ENCODE peak calls at places on chromosomes 13 and 19, in four cellular contexts. X, D, C and Q are unnamed samples.

GRCh38 chr19:33387351-33388230 is 14.1 kb downstream of the CEBPG start:
- DNase-seq in X (no peak), D (no peak), C (no peak), Q (no peak)

GRCh38 chr19:40762754-40763153 is 11.8 kb downstream of the SNRPA start:
- DNase-seq in X (no peak), D (no peak), C (no peak), Q (no peak)

GRCh38 chr13:91360246-91360751 is 12.8 kb downstream of the MIR17HG start:
- DNase-seq in X (no peak), D (no peak), C (no peak), Q (no peak)

GRCh38 chr13:113009743-113010509 is 40.9 kb downstream of the MCF2L start:
- DNase-seq in X (no peak), D (no peak), C (peak; percentile 98), Q (peak; percentile 94)

GRCh38 chr13:113881614-113882265 is 17.9 kb upstream of the GAS6 start:
- DNase-seq in X (no peak), D (no peak), C (no peak), Q (no peak)

GRCh38 chr19:40806385-40807146 is 7.6 kb downstream of the EGLN2 start:
- DNase-seq in X (peak; percentile 90), D (no peak), C (peak; percentile 66), Q (peak; percentile 97)

GRCh38 chr13:21009036-21009435 is 52.4 kb downstream of the LATS2 start:
- DNase-seq in X (no peak), D (no peak), C (no peak), Q (no peak)

GRCh38 chr13:60329221-60329983 is 67.6 kb upstream of the TDRD3 start:
- DNase-seq in X (peak; percentile 27), D (peak; percentile 7), C (peak; percentile 12), Q (peak; percentile 41)

GRCh38 chr19:3604987-3605343 is 1.7 kb downstream of the TBXA2R start:
- DNase-seq in X (no peak), D (peak; percentile 11), C (no peak), Q (no peak)

GRCh38 chr19:18763674-18764590 is 27.2 kb downstream of the COMP start:
- DNase-seq in X (no peak), D (no peak), C (no peak), Q (peak; percentile 88)

GRCh38 chr13:27793377-27794074 is 1.2 kb downstream of the GSX1 start:
- DNase-seq in X (no peak), D (no peak), C (no peak), Q (no peak)

GRCh38 chr13:19153782-19154450 is 27.7 kb downstream of the TUBA3C start:
- DNase-seq in X (no peak), D (no peak), C (peak; percentile 7), Q (peak; percentile 50)

GRCh38 chr13:97367427-97367826 is 66.5 kb upstream of the RAP2A start:
- DNase-seq in X (no peak), D (no peak), C (no peak), Q (no peak)

GRCh38 chr13:30158774-30159445 is 148.4 kb downstream of the KATNAL1 start:
- DNase-seq in X (no peak), D (no peak), C (no peak), Q (no peak)

GRCh38 chr13:109390391-109390790 is 396.0 kb downstream of the IRS2 start:
- DNase-seq in X (no peak), D (no peak), C (no peak), Q (no peak)

GRCh38 chr13:99995503-99996176 is 14.1 kb downstream of the ZIC2 start:
- DNase-seq in X (no peak), D (no peak), C (no peak), Q (no peak)

GRCh38 chr19:43572172-43572588 is 3.1 kb downstream of the XRCC1 start:
- DNase-seq in X (no peak), D (no peak), C (no peak), Q (no peak)

GRCh38 chr19:39293394-39293793 is 2.8 kb upstream of the IFNL1 start:
- DNase-seq in X (no peak), D (no peak), C (no peak), Q (no peak)

DNA sequence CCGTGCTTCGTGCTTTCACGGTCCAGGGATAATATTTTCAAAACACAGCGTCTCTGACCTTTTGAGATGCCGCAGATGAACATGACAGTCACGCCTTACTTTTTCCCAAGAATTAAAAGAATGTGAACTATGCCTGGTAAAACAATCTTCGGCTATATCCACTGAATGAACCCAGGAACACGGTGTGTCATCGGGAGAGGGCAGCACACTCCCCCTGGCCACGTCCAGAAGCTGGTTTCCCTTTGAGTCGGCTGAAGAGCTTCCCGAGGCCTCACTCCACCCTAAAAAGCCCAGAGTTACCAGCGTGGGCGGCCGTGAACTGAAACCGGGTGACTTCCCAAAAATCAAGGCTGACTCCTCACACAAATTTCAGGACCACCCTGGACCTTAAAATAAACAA is 22.9 kb upstream of the SHISA2 start:
- DNase-seq in X (no peak), D (no peak), C (peak; percentile 50), Q (no peak)
- TF ChIP-seq CTCF in X (no peak), D (no peak), C (peak; percentile 40), Q (no peak)

GRCh38 chr13:44068737-44069136 is 189.0 kb downstream of the LACC1 start:
- DNase-seq in X (no peak), D (no peak), C (no peak), Q (no peak)
- TF ChIP-seq TCF12 in X (no peak), D (no peak), C (no peak), Q (no peak)

GRCh38 chr13:74206855-74207254 is 72.7 kb upstream of the KLF12 start:
- DNase-seq in X (no peak), D (no peak), C (no peak), Q (no peak)

GRCh38 chr13:74205313-74205690 is 71.1 kb upstream of the KLF12 start:
- DNase-seq in X (no peak), D (no peak), C (no peak), Q (no peak)

GRCh38 chr13:74204606-74205312 is 70.6 kb upstream of the KLF12 start:
- DNase-seq in X (no peak), D (no peak), C (no peak), Q (no peak)

GRCh38 chr13:74203576-74203975 is 69.4 kb upstream of the KLF12 start:
- DNase-seq in X (no peak), D (no peak), C (no peak), Q (no peak)

DNA sequence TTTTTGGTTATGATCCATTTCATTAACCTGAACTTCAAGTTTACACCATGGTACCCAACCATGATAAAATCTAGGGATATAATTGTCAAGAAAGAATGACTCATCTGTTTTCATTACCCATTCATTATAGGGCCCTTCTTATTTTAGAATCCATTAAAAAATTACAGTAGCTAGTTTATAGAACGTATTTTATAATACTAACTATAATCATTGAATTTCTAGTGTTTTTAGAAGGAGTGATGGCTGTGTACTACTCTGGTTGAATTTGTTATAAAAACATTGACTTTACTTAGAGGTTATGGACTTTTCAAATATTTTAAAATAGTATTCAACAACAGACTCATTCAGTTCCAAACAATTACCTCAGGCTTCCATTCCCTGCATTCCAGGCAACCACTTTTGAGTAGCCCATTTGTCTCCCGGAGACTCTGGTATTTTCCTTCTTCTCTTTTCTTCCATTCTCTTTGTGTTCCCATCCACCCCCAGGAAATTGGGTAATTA is 71.9 kb upstream of the KLF12 start:
- DNase-seq in X (no peak), D (no peak), C (no peak), Q (no peak)
- TF ChIP-seq CTCF in X (no peak), D (no peak), C (no peak), Q (no peak)

GRCh38 chr13:42108217-42108616 is 59.8 kb downstream of the DGKH start:
- DNase-seq in X (no peak), D (no peak), C (no peak), Q (no peak)

GRCh38 chr13:42113478-42113877 is 65.0 kb downstream of the DGKH start:
- DNase-seq in X (no peak), D (no peak), C (no peak), Q (no peak)

GRCh38 chr13:42112864-42113263 is 64.4 kb downstream of the DGKH start:
- DNase-seq in X (no peak), D (no peak), C (no peak), Q (no peak)

GRCh38 chr13:42109957-42110356 is 61.5 kb downstream of the DGKH start:
- DNase-seq in X (no peak), D (no peak), C (no peak), Q (no peak)

DNA sequence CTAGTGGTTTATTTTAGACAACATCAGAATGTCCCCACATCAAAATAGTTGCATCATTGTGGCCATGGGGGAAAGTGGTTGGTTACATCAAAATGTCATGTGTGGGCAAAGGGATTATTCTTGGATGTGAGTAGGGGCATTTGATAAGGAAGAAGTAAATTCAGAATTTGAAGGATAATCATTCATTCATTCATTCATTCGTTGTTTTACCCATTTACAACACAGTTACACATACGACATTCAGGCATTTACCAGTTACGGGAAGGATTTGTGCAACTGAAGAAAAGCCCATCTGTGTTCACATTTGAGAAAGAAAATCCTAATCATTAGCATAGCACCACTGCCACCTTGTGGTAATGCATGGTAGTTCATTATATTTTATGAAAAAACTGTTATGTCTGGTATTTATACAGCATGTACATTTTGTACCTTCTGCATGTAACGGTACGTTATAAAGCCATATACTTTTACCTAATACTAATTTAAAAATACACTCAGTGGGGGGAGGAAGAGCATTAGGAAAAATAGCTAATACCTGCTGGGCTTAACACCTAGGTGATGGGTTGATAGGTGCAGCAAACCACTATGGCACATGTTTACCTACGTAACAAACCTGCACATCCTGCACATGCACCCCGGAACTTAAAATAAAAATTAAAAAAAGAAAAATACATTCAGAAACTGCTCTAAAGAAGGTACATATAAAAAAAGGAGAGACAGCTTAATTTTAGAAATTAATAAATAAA is 62.1 kb downstream of the DGKH start:
- DNase-seq in X (no peak), D (peak; percentile 68), C (peak; percentile 54), Q (peak; percentile 55)
- TF ChIP-seq TCF12 in X (no peak), D (no peak), C (no peak), Q (peak; percentile 18)

DNA sequence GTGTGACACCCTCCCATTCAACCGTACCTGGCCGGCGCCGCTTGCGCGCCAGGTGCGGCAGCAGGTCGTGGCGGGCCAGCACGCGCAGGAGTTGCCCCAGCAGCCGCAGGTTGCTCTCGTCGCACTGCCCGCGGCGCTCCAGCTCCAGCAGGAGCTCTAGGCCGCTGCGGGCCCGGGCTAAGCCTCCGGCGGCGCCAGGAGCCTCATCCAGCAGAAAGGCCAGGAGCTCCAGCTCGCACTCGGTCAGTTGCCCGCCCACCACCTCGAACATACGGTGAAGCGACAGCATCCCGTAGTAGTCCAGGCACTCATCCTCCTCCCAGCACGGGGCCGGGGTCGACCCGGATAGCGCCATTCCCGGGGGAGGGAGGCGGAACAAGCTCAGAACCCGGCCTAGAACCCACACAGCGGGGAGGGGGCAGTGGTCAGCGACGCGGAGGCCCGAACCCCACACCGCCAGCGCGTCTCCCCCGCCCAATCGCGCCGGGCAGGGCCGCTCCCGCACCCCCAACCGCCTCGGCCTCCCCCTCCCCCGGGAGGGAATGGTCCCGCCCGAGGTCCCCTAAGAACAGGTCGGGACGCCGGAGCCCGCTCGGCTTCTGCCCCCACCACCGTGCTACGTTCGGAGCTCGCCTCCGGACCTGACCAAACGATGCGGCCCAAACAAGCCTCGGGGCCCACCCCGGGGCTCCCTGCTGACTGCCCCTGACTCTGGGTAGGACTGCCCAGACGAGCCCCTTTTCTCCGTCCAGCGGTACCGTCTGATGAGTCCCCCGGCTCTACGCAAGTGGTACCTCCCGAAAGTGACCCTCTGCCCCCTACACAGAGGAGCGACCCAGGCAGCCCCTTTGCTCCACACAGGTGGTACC is 590 bp downstream of the DEDD2 start:
- DNase-seq in X (no peak), D (no peak), C (peak; percentile 15), Q (peak; percentile 86)
- TF ChIP-seq CTCF in X (no peak), D (no peak), C (no peak), Q (no peak)

DNA sequence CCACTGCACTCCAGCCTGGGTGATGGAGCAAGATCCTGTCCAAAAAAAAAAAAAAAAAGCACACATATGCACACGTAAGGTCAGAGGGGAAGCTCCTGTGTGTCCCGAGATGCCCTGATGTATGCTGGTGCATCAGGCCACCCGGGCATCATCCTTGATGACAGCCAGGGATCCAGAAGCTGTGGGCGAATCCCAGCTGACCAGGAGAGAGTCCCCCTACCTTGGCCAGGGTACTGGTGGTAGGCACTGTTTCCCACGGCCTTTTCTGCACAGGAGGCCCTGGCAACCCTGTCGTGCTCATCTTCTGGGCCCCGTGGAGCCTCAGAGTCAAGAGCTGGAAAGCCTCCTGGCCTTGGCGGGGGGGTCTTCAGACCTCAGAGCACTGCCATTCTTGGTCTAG is 14.0 kb downstream of the MYDGF start:
- DNase-seq in X (no peak), D (no peak), C (no peak), Q (no peak)
- TF ChIP-seq TCF12 in X (no peak), D (no peak), C (no peak), Q (no peak)